ENCODE peak calls at places on chromosomes 12 and 14, in five cellular contexts. P is SK-N-SH, F is HepG2, Q is stomach, B is esophagus muscularis mucosa. U is an unnamed sample.

GRCh38 chr12:43578782-43579181 is 26.8 kb upstream of the ADAMTS20 start:
- DNase-seq in F (no peak), B (no peak), P (no peak), Q (no peak), U (no peak)

GRCh38 chr14:106070242-106070641 is 543.9 kb downstream of the TMEM121 start:
- DNase-seq in P (no peak), F (no peak), B (no peak), Q (no peak), U (no peak)

GRCh38 chr14:64673748-64674147 is 30.5 kb upstream of the PLEKHG3 start:
- DNase-seq in F (no peak), P (no peak), B (no peak), Q (no peak), U (no peak)

GRCh38 chr12:25056486-25057130 is 107.7 kb upstream of the BCAT1 start:
- DNase-seq in F (no peak), Q (no peak), P (no peak), B (no peak), U (no peak)

GRCh38 chr12:42904683-42905418 is 315.3 kb upstream of the PRICKLE1 start:
- DNase-seq in F (no peak), B (no peak), P (no peak), Q (no peak), U (no peak)

GRCh38 chr14:74140374-74140850 is 55.7 kb downstream of the LIN52 start:
- DNase-seq in B (no peak), Q (no peak), F (no peak), P (peak; percentile 60), U (peak; percentile 72)

GRCh38 chr14:74949859-74950572 is 5.4 kb downstream of the PGF start:
- DNase-seq in F (no peak), Q (no peak), P (no peak), B (no peak), U (no peak)

GRCh38 chr12:45050331-45050750 is 558 bp downstream of the DBX2 start:
- DNase-seq in P (no peak), Q (no peak), B (no peak), F (no peak), U (no peak)

GRCh38 chr12:64824500-64825142 is at the start of gene TBC1D30:
- DNase-seq in F (no peak), B (peak; percentile 85), P (peak; percentile 80), Q (no peak), U (no peak)

GRCh38 chr12:108649668-108650067 is 16.0 kb upstream of the SELPLG start:
- DNase-seq in P (no peak), F (no peak), B (no peak), Q (no peak), U (no peak)

GRCh38 chr14:80956922-80957321 is 1.5 kb downstream of the TSHR start:
- DNase-seq in P (no peak), B (no peak), F (no peak), Q (no peak), U (no peak)

GRCh38 chr12:3202734-3203446 is 125.7 kb downstream of the TSPAN9 start:
- DNase-seq in B (no peak), F (peak; percentile 28), Q (peak; percentile 56), P (peak; percentile 83), U (peak; percentile 39)

GRCh38 chr14:50762001-50762930 is 68.7 kb downstream of the NIN start:
- DNase-seq in P (no peak), B (no peak), Q (no peak), F (no peak), U (no peak)

GRCh38 chr12:53055471-53056266 is 5.8 kb downstream of the TNS2 start:
- DNase-seq in B (no peak), F (no peak), Q (no peak), P (no peak), U (peak; percentile 7)

GRCh38 chr12:45598761-45599160 is 130.7 kb upstream of the ARID2 start:
- DNase-seq in P (no peak), F (no peak), Q (no peak), B (peak; percentile 57), U (no peak)

GRCh38 chr12:59843260-59843843 is 247.5 kb downstream of the SLC16A7 start:
- DNase-seq in P (no peak), F (no peak), Q (no peak), B (no peak), U (no peak)

GRCh38 chr12:1115471-1116242 is 124.6 kb downstream of the ERC1 start:
- DNase-seq in P (no peak), Q (no peak), F (no peak), B (no peak), U (no peak)

GRCh38 chr14:60656755-60657608 is 7.7 kb upstream of the SIX1 start:
- DNase-seq in F (peak; percentile 58), B (no peak), P (peak; percentile 71), Q (peak; percentile 59), U (peak; percentile 50)

GRCh38 chr12:52243264-52243773 is 10.3 kb downstream of the KRT7 start:
- DNase-seq in Q (no peak), P (peak; percentile 17), B (no peak), F (no peak), U (no peak)

GRCh38 chr14:88576222-88576621 is 13.4 kb downstream of the ZC3H14 start:
- DNase-seq in P (no peak), Q (no peak), B (no peak), F (no peak), U (no peak)

DNA sequence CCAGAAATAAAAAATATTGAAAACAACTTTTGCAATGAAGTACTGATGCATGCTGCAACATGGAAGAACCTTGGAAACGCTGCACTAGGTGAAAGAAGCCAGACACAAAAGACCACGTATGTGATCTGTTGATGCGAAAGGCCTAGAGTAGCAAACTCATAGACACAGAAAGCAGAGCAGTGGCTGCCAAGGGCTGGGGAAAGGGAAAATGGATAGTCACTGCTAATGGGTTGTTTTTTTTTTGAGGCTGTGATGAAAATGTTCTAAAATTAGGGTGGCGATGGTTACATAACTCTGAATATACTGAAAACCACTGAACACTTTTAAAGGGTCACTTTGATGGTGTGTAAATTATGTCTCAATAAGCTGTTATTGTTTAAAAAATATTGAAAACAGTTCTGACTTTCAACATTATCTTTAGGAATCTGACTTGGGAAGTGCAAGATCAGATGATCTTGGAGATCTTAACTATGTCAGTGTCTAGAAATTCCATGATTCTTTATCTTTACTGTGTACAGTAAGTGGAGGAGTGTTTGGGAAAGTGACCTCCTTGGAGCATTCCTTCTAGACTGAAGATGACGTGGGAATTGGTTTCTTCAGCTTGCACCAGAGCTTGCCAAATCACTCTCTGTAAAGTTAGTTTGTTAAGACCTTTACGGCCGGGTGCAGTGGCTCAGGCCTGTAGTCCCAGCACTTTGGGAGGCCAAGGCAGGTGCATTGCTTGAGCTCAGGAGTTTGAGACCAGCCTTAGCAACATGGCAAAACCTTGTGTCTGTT is 12.4 kb downstream of the MLXIP start:
- DNase-seq in P (no peak), F (no peak), Q (no peak), B (no peak), U (no peak)
- TF ChIP-seq EP300 in P (no peak), F (no peak), Q (no peak), B (peak; percentile 20), U (peak; percentile 8)

DNA sequence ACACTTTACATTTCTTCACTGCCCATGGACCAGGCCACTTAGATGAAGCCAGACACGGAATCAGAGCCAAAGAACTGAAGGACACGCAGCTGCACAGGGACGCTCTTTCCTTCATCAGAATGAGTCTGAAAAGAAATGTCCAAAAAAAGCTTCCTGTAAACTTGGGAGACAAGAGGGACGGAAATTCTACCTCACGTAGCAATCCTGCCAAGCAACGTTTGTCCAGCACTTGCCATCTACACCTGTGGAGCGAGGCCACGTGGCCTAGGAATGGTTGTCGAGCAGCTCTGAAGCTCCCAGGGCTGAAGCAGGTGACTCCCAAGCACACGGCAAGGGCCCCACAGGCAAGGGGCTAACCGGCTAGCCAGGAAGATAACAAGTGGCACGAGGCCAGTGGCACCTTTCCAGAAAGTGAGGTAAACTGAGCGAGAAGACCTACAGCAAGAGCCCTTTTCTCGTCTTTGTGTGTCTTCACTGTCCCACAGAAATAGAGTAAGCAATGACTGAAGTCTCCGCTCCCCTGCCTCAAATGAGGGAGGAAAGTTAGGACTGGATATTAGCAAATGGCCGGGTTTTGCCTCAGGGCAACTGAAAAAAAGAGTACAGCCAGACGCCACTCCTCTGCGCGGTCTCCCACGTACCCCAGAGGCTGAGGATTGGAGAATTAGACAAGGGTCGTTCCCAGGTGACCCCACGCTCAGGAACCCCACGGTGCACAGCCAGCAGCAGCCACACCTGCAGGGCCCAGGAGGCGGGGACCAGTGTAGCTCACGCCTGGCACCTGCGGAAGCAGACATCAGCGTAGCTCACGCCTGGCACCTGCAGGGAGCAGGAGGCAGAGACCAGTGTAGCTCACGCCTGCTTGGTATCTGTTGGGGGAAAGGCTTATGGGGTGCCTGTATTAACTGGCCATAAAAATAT is 7.7 kb downstream of the ZNF605 start:
- DNase-seq in Q (no peak), B (no peak), P (no peak), F (no peak), U (no peak)
- H3K4me3 ChIP-seq in Q (no peak overlapping the region), B (no peak overlapping the region), P (no peak overlapping the region), F (no peak overlapping the region), U (no peak overlapping the region)

DNA sequence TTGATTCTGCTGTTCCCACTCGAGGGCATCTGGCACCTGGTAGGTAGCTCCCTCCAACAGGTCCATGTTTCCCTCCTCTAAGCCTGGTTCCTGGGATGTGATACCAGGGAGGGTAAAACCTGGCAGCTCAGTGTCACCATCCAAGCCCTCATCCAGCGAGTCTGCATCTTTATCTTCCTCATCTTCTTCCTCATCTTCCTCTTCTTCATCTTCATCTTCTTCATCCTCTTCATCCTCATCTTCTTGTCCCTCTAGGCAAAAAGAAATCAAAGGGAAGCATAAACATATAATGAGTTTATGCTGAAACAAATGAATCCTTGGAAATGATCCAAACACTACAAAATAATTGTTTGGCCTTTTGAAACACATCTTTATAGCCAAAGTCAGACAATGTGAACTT is 55.3 kb downstream of the ARMH4 start:
- DNase-seq in B (no peak), P (no peak), Q (no peak), F (no peak), U (no peak)
- TF ChIP-seq POLR2AphosphoS5 in B (no peak), P (no peak), Q (no peak), F (no peak), U (no peak)

GRCh38 chr12:109739747-109740693 is 26.4 kb downstream of the FAM222A start:
- DNase-seq in F (no peak), B (no peak), P (peak; percentile 59), Q (peak; percentile 40), U (no peak)
- TF ChIP-seq EP300 in F (no peak), B (no peak), P (no peak), Q (no peak), U (no peak)

GRCh38 chr14:36665887-36666415 is 4.3 kb downstream of the PAX9 start:
- DNase-seq in P (no peak), F (no peak), Q (no peak), B (no peak), U (no peak)
- H3K4me3 ChIP-seq in P (no peak overlapping the region), F (no peak overlapping the region), Q (no peak overlapping the region), B (peak overlapping the region; percentile 20), U (no peak overlapping the region)

GRCh38 chr14:95915326-95915725 is 38.7 kb downstream of the TUNAR start:
- DNase-seq in P (no peak), B (no peak), Q (no peak), F (no peak), U (no peak)
- TF ChIP-seq POLR2AphosphoS5 in P (no peak), B (no peak), Q (no peak), F (no peak), U (no peak)

DNA sequence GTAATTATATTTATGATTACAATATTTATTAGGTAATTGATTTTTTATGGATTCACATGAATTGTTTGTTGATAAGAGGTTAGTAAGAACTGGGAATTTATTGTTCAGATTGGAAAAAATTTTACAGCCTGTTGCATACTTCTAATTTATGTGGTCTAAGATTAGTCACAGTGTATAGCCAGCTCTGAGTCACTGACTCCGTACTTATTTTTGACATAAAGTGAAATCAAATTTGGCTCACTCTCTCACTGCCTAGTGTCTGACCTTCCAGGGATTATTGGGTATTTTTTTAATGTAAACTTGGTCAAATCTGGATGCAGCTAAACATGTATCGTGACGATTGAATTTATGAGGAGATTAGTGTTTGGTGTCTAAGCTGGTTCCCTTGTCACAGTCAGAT is 109.3 kb downstream of the PTPRQ start:
- DNase-seq in F (no peak), P (no peak), B (no peak), Q (no peak), U (no peak)
- TF ChIP-seq EP300 in F (no peak), P (peak; percentile 97), B (no peak), Q (no peak), U (no peak)

U was measured in transverse colon.